ENCODE peak calls at places on chromosomes 16 and 17, in six cellular contexts. T is tibial nerve, J is Caco-2, M is heart left ventricle, K is fibroblast of lung, O is adrenal gland. F is an unnamed sample.

GRCh38 chr16:57629516-57630401 is 1.3 kb downstream of the ADGRG1 start:
- DNase-seq in J (no peak), K (no peak), T (no peak), M (no peak), O (no peak), F (no peak)

GRCh38 chr17:77957215-77957868 is 1.2 kb upstream of the TNRC6C start:
- DNase-seq in O (peak; percentile 12), M (no peak), T (no peak), J (no peak), K (peak; percentile 36), F (peak; percentile 17)

GRCh38 chr16:68287276-68288251 is 23.2 kb downstream of the SLC7A6OS start:
- DNase-seq in J (no peak), K (peak; percentile 83), M (peak; percentile 74), O (peak; percentile 94), T (peak; percentile 78), F (no peak)

GRCh38 chr17:56638536-56639177 is 45.2 kb downstream of the NOG start:
- DNase-seq in J (no peak), K (no peak), O (no peak), T (no peak), M (no peak), F (no peak)

GRCh38 chr17:82963104-82963950 is 116.1 kb upstream of the METRNL start:
- DNase-seq in M (peak; percentile 88), O (peak; percentile 79), J (peak; percentile 24), T (peak; percentile 71), K (peak; percentile 80), F (peak; percentile 53)

GRCh38 chr17:65559802-65560627 is 1.4 kb downstream of the AXIN2 start:
- DNase-seq in O (no peak), M (peak; percentile 49), K (no peak), J (peak; percentile 80), T (peak; percentile 25), F (no peak)

GRCh38 chr17:75679706-75680201 is 12.6 kb downstream of the SAP30BP start:
- DNase-seq in T (peak; percentile 41), K (no peak), J (peak; percentile 30), O (no peak), M (peak; percentile 42), F (peak; percentile 82)

GRCh38 chr16:11877374-11877773 is 26.0 kb upstream of the RSL1D1 start:
- DNase-seq in O (no peak), T (no peak), J (no peak), K (peak; percentile 15), M (no peak), F (no peak)

GRCh38 chr17:74190807-74191206 is 12.7 kb upstream of the RPL38 start:
- DNase-seq in K (peak; percentile 40), J (peak; percentile 71), O (peak; percentile 23), M (no peak), T (no peak), F (no peak)

GRCh38 chr16:391885-392335 is 5.1 kb upstream of the NME4 start:
- DNase-seq in K (peak; percentile 83), T (no peak), M (no peak), O (peak; percentile 65), J (peak; percentile 76), F (peak; percentile 49)

GRCh38 chr17:73371285-73371684 is 59.5 kb upstream of the CDC42EP4 start:
- DNase-seq in J (no peak), K (peak; percentile 68), M (no peak), O (no peak), T (no peak), F (no peak)

GRCh38 chr17:7748098-7748775 is 30.7 kb downstream of the DNAH2 start:
- DNase-seq in O (no peak), T (no peak), J (peak; percentile 18), K (peak; percentile 35), M (no peak), F (no peak)

DNA sequence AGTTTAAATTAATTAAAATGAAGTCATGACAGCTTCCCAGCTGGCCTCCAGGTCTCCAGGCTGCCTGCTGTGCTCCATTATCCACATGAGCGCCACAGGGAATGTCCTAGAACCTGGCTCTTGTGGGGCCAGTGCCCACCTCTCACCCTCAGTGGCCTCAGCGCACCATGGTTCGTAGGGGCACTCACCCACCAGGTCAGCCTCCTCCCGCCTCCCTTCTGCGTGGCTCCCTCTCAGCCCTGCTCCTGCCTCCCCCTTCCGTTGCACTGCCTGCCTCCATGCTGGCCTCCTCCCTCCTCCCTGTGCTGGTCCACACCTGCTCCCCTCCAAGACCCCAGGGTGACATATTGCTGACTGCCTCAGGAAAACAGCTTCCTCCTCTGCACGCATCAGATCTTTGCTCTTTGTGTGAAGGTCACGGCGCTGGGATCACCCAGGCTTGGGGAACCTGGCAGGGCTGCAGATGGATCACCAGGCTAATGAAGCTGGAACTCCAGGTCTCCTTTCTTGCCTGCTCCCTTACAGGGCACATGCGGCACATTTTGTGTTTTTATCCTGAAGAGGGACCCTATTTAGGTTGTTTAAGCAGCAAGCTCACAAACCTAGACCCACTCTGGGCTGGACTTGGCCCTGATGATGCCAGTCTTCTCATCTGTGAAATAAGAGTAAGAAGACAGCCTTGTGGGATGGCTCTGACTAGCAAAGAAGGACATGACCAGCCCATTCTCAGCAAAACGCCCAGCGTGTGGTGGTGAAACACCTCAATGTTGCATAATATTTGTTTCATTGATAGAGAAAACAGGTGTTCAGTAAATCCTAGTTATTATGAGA is 47.9 kb downstream of the IRF8 start:
- DNase-seq in M (no peak), O (no peak), J (no peak), K (no peak), T (no peak), F (peak; percentile 45)
- H3K27me3 ChIP-seq in M (peaks cover 3% of the 10 kb centered on the region), O (no peaks in the 10 kb centered on the region), J (no peaks in the 10 kb centered on the region), K (peaks cover 3% of the 10 kb centered on the region), T (no peaks in the 10 kb centered on the region), F (no peaks in the 10 kb centered on the region)

DNA sequence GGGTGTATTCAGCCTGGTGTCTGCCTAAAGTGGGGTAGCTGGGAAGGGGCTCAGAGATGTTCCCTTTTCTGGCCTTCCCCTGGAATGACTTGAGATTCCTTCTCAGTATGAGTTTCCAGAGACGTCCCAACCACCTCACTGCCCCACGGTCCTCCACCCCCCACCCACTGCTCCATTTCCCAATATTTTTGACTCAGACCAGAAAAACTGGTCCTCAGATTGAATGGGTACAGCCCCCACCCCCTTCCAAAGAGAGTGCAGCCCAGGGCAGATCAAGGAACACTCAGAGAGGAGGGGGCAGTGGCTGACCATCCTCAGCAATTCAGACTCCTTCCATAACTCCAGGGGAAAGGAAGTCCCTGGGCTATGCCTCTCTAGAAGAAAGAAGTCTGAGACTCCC is 3.2 kb downstream of the ACLY start:
- DNase-seq in O (no peak), K (no peak), J (peak; percentile 63), T (no peak), M (no peak), F (no peak)
- H3K4me3 ChIP-seq in O (no peak overlapping the region), K (no peak overlapping the region), J (no peak overlapping the region), T (no peak overlapping the region), M (no peak overlapping the region), F (no peak overlapping the region)

GRCh38 chr17:49225554-49226236 is 4.9 kb downstream of the PHOSPHO1 start:
- DNase-seq in K (no peak), J (no peak), M (no peak), T (no peak), O (no peak), F (no peak)

GRCh38 chr17:49227436-49228261 is 2.9 kb downstream of the PHOSPHO1 start:
- DNase-seq in J (peak; percentile 94), M (peak; percentile 76), K (peak; percentile 65), T (peak; percentile 32), O (peak; percentile 88), F (peak; percentile 71)

GRCh38 chr17:49224997-49225337 is 5.6 kb downstream of the PHOSPHO1 start:
- DNase-seq in M (no peak), J (no peak), O (no peak), T (no peak), K (no peak), F (no peak)

GRCh38 chr17:49229076-49229804 is 1.3 kb downstream of the PHOSPHO1 start:
- DNase-seq in J (no peak), K (no peak), O (no peak), T (no peak), M (no peak), F (no peak)

GRCh38 chr17:49226771-49227435 is 3.7 kb downstream of the PHOSPHO1 start:
- DNase-seq in K (no peak), T (no peak), M (no peak), J (no peak), O (no peak), F (no peak)
- H3K27me3 ChIP-seq in K (peaks cover 47% of the 10 kb centered on the region), T (peaks cover 93% of the 10 kb centered on the region), M (peaks cover 32% of the 10 kb centered on the region), J (peaks cover 9% of the 10 kb centered on the region), O (peaks cover 18% of the 10 kb centered on the region), F (peaks cover 6% of the 10 kb centered on the region)

DNA sequence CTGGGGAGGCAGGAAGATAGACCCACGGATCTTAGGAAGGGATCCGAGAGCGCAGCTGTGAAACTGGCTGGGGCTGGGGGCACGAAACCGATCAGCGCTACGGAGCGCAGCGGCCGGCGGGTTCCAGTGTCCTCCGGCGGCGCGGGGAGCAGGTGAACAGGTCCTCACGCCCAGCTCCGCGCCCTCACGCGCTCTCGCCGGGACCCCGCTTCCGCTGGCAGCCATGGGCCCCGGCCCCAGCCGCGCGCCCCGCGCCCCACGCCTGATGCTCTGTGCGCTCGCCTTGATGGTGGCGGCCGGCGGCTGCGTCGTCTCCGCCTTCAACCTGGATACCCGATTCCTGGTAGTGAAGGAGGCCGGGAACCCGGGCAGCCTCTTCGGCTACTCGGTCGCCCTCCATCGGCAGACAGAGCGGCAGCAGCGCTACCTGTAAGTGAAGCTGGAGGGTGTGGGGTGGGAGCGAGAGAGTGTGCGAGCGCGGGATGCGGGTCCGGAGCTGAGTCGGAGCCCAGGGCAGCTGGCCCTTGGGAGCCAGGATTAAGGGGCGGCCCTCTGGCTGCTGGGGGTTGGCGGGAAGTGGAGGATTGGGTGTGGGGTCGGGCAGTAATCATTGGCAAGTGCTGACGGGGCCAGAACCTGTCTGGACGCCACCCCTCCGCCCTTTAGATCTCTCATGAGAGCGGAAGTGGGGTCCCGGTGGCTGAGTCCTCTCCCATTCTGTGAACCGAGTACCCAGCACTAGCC is 479 bp downstream of the ITGA3 start:
- DNase-seq in T (no peak), O (peak; percentile 71), K (peak; percentile 65), J (peak; percentile 75), M (peak; percentile 63), F (peak; percentile 52)
- H3K4me3 ChIP-seq in T (peak overlapping the region; percentile 62), O (peak overlapping the region; percentile 74), K (peak overlapping the region; percentile 86), J (peak overlapping the region; percentile 74), M (peak overlapping the region; percentile 96), F (peak overlapping the region; percentile 97)

DNA sequence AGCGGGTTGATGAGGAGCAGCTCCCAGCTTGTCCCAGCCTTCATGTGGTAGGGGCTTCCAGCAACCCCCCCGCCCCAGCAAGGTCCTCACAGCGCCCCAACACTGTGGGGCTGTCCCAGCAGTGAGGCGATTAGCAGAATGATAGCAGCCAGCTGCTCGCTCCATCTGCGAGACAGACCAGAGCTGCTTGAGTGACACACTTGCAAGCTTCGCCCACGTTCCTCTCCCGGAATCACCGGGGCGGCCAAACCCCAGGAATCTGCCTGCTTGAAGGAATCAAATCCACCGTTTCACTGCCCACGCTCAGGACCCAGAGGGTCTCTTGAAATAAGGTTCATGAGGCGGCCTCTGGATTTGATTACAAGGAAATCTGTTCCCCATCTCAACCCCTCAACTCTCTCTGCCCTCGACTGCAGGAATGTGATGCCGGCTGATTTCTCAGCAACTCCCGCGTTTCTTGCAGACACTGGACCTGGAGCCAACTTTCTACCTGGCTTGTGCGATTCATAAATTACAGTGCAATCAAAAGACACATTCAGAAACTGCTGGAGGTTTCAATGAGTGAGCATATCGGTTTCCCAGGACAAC is 356.0 kb downstream of the C16orf95 start:
- DNase-seq in K (peak; percentile 36), J (no peak), T (no peak), M (peak; percentile 54), O (no peak), F (no peak)
- H3K27me3 ChIP-seq in K (no peaks in the 10 kb centered on the region), J (no peaks in the 10 kb centered on the region), T (peaks cover 23% of the 10 kb centered on the region), M (no peaks in the 10 kb centered on the region), O (no peaks in the 10 kb centered on the region), F (peaks cover 5% of the 10 kb centered on the region)

GRCh38 chr16:86928517-86929148 is 350.3 kb downstream of the FOXL1 start:
- DNase-seq in T (no peak), K (no peak), M (no peak), O (no peak), J (no peak), F (no peak)
- H3K4me3 ChIP-seq in T (no peak overlapping the region), K (no peak overlapping the region), M (no peak overlapping the region), O (no peak overlapping the region), J (no peak overlapping the region), F (no peak overlapping the region)